ENCODE peak calls at places on chromosomes 3 and 15, in ten cellular contexts. A, E, D, N, P, Z, R, M, H and L are unnamed samples.

GRCh38 chr15:100109486-100110035 is 232.2 kb downstream of the ADAMTS17 start:
- DNase-seq in A (no peak), E (no peak), D (no peak), N (no peak), P (no peak), Z (no peak), R (no peak), M (no peak), H (no peak), L (no peak)

GRCh38 chr3:101850327-101851048 is 1.2 kb downstream of the NFKBIZ start:
- DNase-seq in A (no peak), E (peak; percentile 58), D (no peak), N (no peak), P (no peak), Z (peak; percentile 6), R (no peak), M (no peak), H (no peak), L (no peak)

GRCh38 chr3:196569003-196569516 is 600 bp downstream of the FBXO45 start:
- DNase-seq in A (peak; percentile 49), E (no peak), D (peak; percentile 25), N (no peak), P (peak; percentile 42), Z (no peak), R (no peak), M (no peak), H (peak; percentile 4), L (no peak)

GRCh38 chr15:25903024-25903581 is 40.0 kb upstream of the ATP10A start:
- DNase-seq in A (no peak), E (no peak), D (no peak), N (no peak), P (no peak), Z (no peak), R (no peak), M (no peak), H (no peak), L (no peak)

GRCh38 chr3:172981407-172981983 is 159.5 kb downstream of the SPATA16 start:
- DNase-seq in A (no peak), E (no peak), D (no peak), N (no peak), P (no peak), Z (no peak), R (no peak), M (no peak), H (no peak), L (no peak)

GRCh38 chr3:123642957-123643330 is 58.1 kb upstream of the HACD2 start:
- DNase-seq in A (no peak), E (no peak), D (no peak), N (no peak), P (no peak), Z (no peak), R (no peak), M (no peak), H (no peak), L (no peak)

GRCh38 chr3:107404727-107405519 is 27.7 kb downstream of the CCDC54 start:
- DNase-seq in A (no peak), E (no peak), D (no peak), N (no peak), P (no peak), Z (no peak), R (no peak), M (no peak), H (no peak), L (no peak)

GRCh38 chr3:195549931-195550519 is 6.9 kb upstream of the PPP1R2 start:
- DNase-seq in A (no peak), E (no peak), D (peak; percentile 69), N (peak; percentile 29), P (no peak), Z (no peak), R (no peak), M (no peak), H (no peak), L (no peak)

GRCh38 chr3:187986514-187986934 is 167.4 kb upstream of the LPP start:
- DNase-seq in A (no peak), E (peak; percentile 80), D (no peak), N (no peak), P (no peak), Z (no peak), R (no peak), M (no peak), H (no peak), L (no peak)

GRCh38 chr15:62957130-62957529 is 85.4 kb upstream of the TPM1 start:
- DNase-seq in A (no peak), E (no peak), D (no peak), N (no peak), P (no peak), Z (no peak), R (no peak), M (no peak), H (no peak), L (no peak)

GRCh38 chr3:46711305-46711704 is 6.4 kb downstream of the PRSS50 start:
- DNase-seq in A (no peak), E (no peak), D (peak; percentile 1), N (no peak), P (no peak), Z (no peak), R (no peak), M (no peak), H (no peak), L (no peak)

GRCh38 chr3:170355738-170356595 is 1.5 kb upstream of the SKIL start:
- DNase-seq in A (peak; percentile 48), E (peak; percentile 69), D (no peak), N (no peak), P (peak; percentile 21), Z (peak; percentile 60), R (peak; percentile 53), M (no peak), H (peak; percentile 13), L (peak; percentile 17)

GRCh38 chr3:1600700-1601418 is 497.8 kb upstream of the CNTN4 start:
- DNase-seq in A (peak; percentile 13), E (no peak), D (no peak), N (no peak), P (no peak), Z (no peak), R (no peak), M (no peak), H (no peak), L (peak; percentile 83)

GRCh38 chr3:24508423-24508839 is 13.8 kb upstream of the THRB start:
- DNase-seq in A (no peak), E (peak; percentile 5), D (no peak), N (no peak), P (no peak), Z (no peak), R (no peak), M (no peak), H (no peak), L (no peak)

GRCh38 chr3:101185341-101185740 is 135.0 kb downstream of the IMPG2 start:
- DNase-seq in A (no peak), E (no peak), D (no peak), N (no peak), P (no peak), Z (no peak), R (no peak), M (no peak), H (no peak), L (no peak)

GRCh38 chr3:35383719-35384555 is 255.4 kb upstream of the ARPP21 start:
- DNase-seq in A (no peak), E (no peak), D (no peak), N (no peak), P (no peak), Z (peak; percentile 29), R (no peak), M (no peak), H (peak; percentile 6), L (peak; percentile 1)